ENCODE peak calls at places on chromosomes 5 and 9, in four cellular contexts. Y is WTC11, I is HepG2, W is K562. B is an unnamed sample.

GRCh38 chr5:148957591-148958202 is 105.2 kb downstream of the SH3TC2 start:
- DNase-seq in Y (peak), I (peak), W (peak), B (peak)

GRCh38 chr5:132283423-132284043 is 10.7 kb upstream of the SLC22A4 start:
- DNase-seq in Y (peak), I (peak), W (no peak), B (peak)

GRCh38 chr5:167912944-167913343 is 378.5 kb upstream of the WWC1 start:
- DNase-seq in Y (no peak), I (no peak), W (no peak), B (no peak)

GRCh38 chr5:154446183-154447073 is 631 bp downstream of the SAP30L start:
- DNase-seq in Y (peak), I (peak), W (peak), B (peak)

GRCh38 chr5:59746261-59746765 is 147.2 kb downstream of the PDE4D start:
- DNase-seq in Y (no peak), I (no peak), W (no peak), B (no peak)

GRCh38 chr5:116388564-116389258 is 185.9 kb downstream of the SEMA6A start:
- DNase-seq in Y (peak), I (no peak), W (no peak), B (no peak)

GRCh38 chr5:21574429-21574828 is 1278.7 kb downstream of the CDH12 start:
- DNase-seq in Y (no peak), I (no peak), W (no peak), B (no peak)

GRCh38 chr5:9057406-9058000 is 488.4 kb downstream of the SEMA5A start:
- DNase-seq in Y (no peak), I (no peak), W (no peak), B (no peak)

GRCh38 chr5:160649304-160649703 is 202.7 kb downstream of the ATP10B start:
- DNase-seq in Y (peak), I (peak), W (no peak), B (peak)

GRCh38 chr5:124655211-124655880 is 91.1 kb downstream of the ZNF608 start:
- DNase-seq in Y (no peak), I (no peak), W (no peak), B (no peak)

GRCh38 chr5:147162740-147163139 is 72.1 kb upstream of the STK32A start:
- DNase-seq in Y (no peak), I (no peak), W (no peak), B (no peak)

GRCh38 chr5:63125862-63126261 is 547.2 kb downstream of the LRRC70 start:
- DNase-seq in Y (no peak), I (peak), W (peak), B (peak)

GRCh38 chr5:65721050-65721774 is 697 bp downstream of the SGTB start:
- DNase-seq in Y (peak), I (peak), W (peak), B (peak)

GRCh38 chr5:12460493-12461261 is 556.4 kb upstream of the CTNND2 start:
- DNase-seq in Y (no peak), I (no peak), W (no peak), B (no peak)

DNA sequence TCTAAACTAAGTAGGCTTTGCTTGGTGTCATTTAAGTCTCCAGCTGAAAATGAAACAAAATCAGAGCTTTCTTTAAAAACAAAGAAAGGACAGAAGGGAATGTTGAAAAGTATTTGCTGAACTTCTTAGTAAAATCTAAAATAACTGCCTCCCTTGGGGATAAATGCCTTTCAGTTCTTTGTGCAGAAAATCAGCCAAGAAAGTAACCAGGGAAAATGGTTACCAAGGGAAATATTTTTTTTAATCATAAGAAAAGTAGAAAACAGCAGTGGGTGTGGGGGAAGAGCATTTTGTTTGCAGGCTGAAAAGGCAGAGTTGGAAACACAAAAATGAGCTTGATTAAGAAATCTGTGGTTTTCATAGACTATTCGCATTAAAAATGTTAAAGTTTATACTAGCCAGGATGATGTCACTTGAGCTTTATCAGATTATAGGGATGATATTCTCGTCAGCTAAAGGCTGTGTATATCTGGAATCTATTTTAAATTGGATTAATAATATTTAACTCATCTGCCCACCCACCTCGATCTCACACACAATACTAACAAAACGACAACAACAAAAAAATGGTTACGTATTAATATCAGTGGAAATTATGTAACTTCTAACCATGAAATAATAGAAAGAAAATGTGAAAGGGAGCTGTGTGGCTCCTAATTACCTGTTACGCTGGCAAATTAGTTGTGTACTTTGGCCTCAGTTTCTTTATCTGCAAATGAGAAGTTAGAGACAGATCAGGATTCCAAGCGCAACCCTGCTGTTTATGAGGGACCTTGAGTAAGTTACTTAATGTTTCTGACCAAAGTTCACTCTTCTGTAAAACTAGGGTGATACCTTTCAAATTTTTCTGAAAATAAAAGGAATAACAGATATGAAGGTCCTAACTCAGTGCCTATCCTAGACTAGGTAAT is at the start of gene ECM2:
- DNase-seq in Y (no peak), I (no peak), W (no peak), B (no peak)
- TF ChIP-seq ELF4 in Y (no peak), I (no peak), W (no peak), B (no peak)

DNA sequence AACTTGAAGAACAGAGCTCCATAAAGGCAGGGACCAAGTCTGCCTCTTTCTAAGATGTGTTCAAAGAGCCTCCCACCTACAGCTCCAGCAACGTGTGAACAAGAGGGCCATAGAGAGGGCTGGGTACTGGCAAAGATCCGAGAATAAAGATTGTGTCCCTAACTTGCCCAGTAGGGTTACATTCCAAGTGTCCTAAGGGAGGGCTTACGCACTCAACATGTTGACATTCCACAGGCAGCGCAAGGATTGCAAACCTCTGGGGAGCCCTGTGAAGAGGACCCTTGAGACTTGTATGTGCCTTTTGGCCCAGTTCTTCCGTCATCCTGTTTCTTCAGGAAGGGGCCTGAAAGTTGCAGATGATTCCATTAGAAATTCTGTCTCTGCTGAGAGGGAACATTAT is 48.2 kb upstream of the ENTREP1 start:
- DNase-seq in Y (no peak), I (no peak), W (no peak), B (no peak)
- TF ChIP-seq ELF4 in Y (no peak), I (no peak), W (no peak), B (no peak)

GRCh38 chr5:15596936-15597335 is 97.0 kb downstream of the FBXL7 start:
- DNase-seq in Y (no peak), I (no peak), W (no peak), B (no peak)

GRCh38 chr5:15601274-15601673 is 101.3 kb downstream of the FBXL7 start:
- DNase-seq in Y (no peak), I (no peak), W (no peak), B (no peak)

GRCh38 chr5:15598294-15598902 is 98.4 kb downstream of the FBXL7 start:
- DNase-seq in Y (peak), I (peak), W (peak), B (peak)

GRCh38 chr5:15601853-15602252 is 101.9 kb downstream of the FBXL7 start:
- DNase-seq in Y (no peak), I (no peak), W (no peak), B (no peak)

GRCh38 chr5:15600035-15600434 is 100.1 kb downstream of the FBXL7 start:
- DNase-seq in Y (no peak), I (no peak), W (no peak), B (no peak)
- TF ChIP-seq ELF4 in Y (no peak), I (no peak), W (no peak), B (no peak)

GRCh38 chr5:107485184-107485583 is 185.6 kb downstream of the EFNA5 start:
- DNase-seq in Y (no peak), I (no peak), W (no peak), B (no peak)

GRCh38 chr5:107487056-107487461 is 183.7 kb downstream of the EFNA5 start:
- DNase-seq in Y (no peak), I (no peak), W (no peak), B (no peak)

GRCh38 chr5:107484261-107484660 is 186.5 kb downstream of the EFNA5 start:
- DNase-seq in Y (no peak), I (no peak), W (no peak), B (no peak)

GRCh38 chr5:107483625-107484024 is 187.1 kb downstream of the EFNA5 start:
- DNase-seq in Y (no peak), I (no peak), W (no peak), B (no peak)

DNA sequence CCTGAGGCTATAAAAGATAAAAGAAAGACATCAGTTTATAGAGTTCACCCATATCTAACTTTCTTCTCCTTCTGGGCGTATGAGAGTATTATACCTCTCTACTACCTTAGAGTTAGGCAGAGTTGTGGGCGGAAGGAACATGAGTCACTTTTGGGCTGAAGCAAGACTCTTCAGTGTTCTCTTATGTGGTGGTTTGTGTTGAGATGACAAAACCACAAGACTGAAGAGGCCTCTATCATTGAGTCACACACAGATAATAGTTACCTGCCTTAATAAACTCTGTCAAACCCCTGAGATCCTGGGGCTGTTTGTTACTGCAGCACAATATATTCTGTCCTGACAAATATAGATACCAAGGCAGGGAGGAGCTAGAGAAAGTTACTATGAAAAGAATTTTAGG is 184.2 kb downstream of the EFNA5 start:
- DNase-seq in Y (no peak), I (no peak), W (no peak), B (no peak)
- TF ChIP-seq ELF4 in Y (no peak), I (no peak), W (no peak), B (no peak)

GRCh38 chr9:77417570-77417969 is 230.6 kb downstream of the GNA14 start:
- DNase-seq in Y (no peak), I (no peak), W (no peak), B (no peak)
- TF ChIP-seq ELF4 in Y (no peak), I (no peak), W (no peak), B (no peak)

B was measured in HEK293T.